ENCODE peak calls at places on chromosomes 5 and 9, in six cellular contexts. Z is MCF 10A; C is stomach; B is GM13976; D is stimulated activated CD4-positive, alpha-beta T cell treated with anti-CD3 and anti-CD28 coated beads, Interleukin-2, amount 100 ng/mL, for 48 hours; Q is naive B cell. R is an unnamed sample.

GRCh38 chr5:133396187-133396621 is 216.1 kb downstream of the FSTL4 start:
- DNase-seq in Z (no peak), C (no peak), B (no peak), D (no peak), Q (no peak), R (no peak)

GRCh38 chr5:141041427-141041785 is 9.8 kb upstream of the PCDHB1 start:
- DNase-seq in Z (no peak), C (no peak), B (no peak), D (no peak), Q (no peak), R (no peak)

GRCh38 chr9:114909657-114910056 is 20.7 kb downstream of the TNFSF8 start:
- DNase-seq in Z (no peak), C (no peak), B (no peak), D (no peak), Q (peak; percentile 39), R (no peak)

GRCh38 chr5:169567079-169567478 is 16.5 kb upstream of the SPDL1 start:
- DNase-seq in Z (peak; percentile 57), C (no peak), B (no peak), D (no peak), Q (no peak), R (no peak)

GRCh38 chr5:179385892-179386291 is 40.6 kb upstream of the ADAMTS2 start:
- DNase-seq in Z (no peak), C (no peak), B (no peak), D (no peak), Q (no peak), R (no peak)

GRCh38 chr9:20015427-20015931 is 226.6 kb upstream of the SLC24A2 start:
- DNase-seq in Z (no peak), C (no peak), B (no peak), D (no peak), Q (no peak), R (no peak)

GRCh38 chr5:134993161-134993560 is 25.5 kb downstream of the CATSPER3 start:
- DNase-seq in Z (no peak), C (no peak), B (no peak), D (no peak), Q (no peak), R (no peak)

GRCh38 chr9:89872426-89872912 is 267.7 kb downstream of the GADD45G start:
- DNase-seq in Z (no peak), C (peak; percentile 9), B (no peak), D (no peak), Q (no peak), R (no peak)

GRCh38 chr9:83538172-83538889 is at the start of gene FRMD3:
- DNase-seq in Z (peak; percentile 53), C (peak; percentile 88), B (peak; percentile 47), D (peak; percentile 41), Q (no peak), R (no peak)

GRCh38 chr5:139058121-139058520 is 140.0 kb downstream of the SIL1 start:
- DNase-seq in Z (no peak), C (no peak), B (no peak), D (no peak), Q (no peak), R (no peak)

GRCh38 chr9:137049544-137050449 is 3.8 kb upstream of the NPDC1 start:
- DNase-seq in Z (peak; percentile 61), C (peak; percentile 84), B (peak; percentile 79), D (peak; percentile 60), Q (no peak), R (no peak)

GRCh38 chr9:116674210-116674980 is 12.7 kb upstream of the TRIM32 start:
- DNase-seq in Z (no peak), C (no peak), B (no peak), D (no peak), Q (no peak), R (no peak)

GRCh38 chr9:21210311-21210710 is 3.4 kb upstream of the IFNA10 start:
- DNase-seq in Z (no peak), C (no peak), B (no peak), D (no peak), Q (no peak), R (no peak)

GRCh38 chr5:123125953-123126352 is 36.9 kb downstream of the PRDM6 start:
- DNase-seq in Z (peak; percentile 77), C (no peak), B (no peak), D (no peak), Q (no peak), R (no peak)

GRCh38 chr5:153969563-153969895 is 69.2 kb downstream of the FAM114A2 start:
- DNase-seq in Z (no peak), C (no peak), B (no peak), D (no peak), Q (no peak), R (no peak)

GRCh38 chr5:61744690-61745619 is 412.9 kb downstream of the ZSWIM6 start:
- DNase-seq in Z (peak; percentile 30), C (peak; percentile 42), B (no peak), D (no peak), Q (no peak), R (no peak)

GRCh38 chr5:114153392-114153791 is 208.5 kb upstream of the KCNN2 start:
- DNase-seq in Z (no peak), C (no peak), B (no peak), D (no peak), Q (no peak), R (no peak)

GRCh38 chr5:14685757-14686156 is 21.2 kb downstream of the OTULIN start:
- DNase-seq in Z (peak; percentile 51), C (no peak), B (peak; percentile 65), D (no peak), Q (peak; percentile 39), R (no peak)

R was measured in iPS DF 19.7.